ENCODE peak calls at places on chromosome 12, in five cellular contexts. T, V, P, S and B are unnamed samples.

GRCh38 chr12:31944299-31944698 is 14.9 kb upstream of the RESF1 start:
- DNase-seq in S (no peak), V (no peak), T (no peak), P (no peak), B (no peak)

GRCh38 chr12:78473136-78473535 is 391.4 kb upstream of the SYT1 start:
- DNase-seq in S (peak; percentile 32), T (no peak), P (no peak), V (no peak), B (no peak)

GRCh38 chr12:20458011-20458410 is 89.7 kb downstream of the PDE3A start:
- DNase-seq in S (no peak), T (no peak), P (no peak), V (no peak), B (no peak)

GRCh38 chr12:112877006-112877405 is 29.8 kb upstream of the OAS1 start:
- DNase-seq in V (no peak), S (no peak), T (no peak), P (no peak), B (no peak)

GRCh38 chr12:116879509-116880212 is 1.6 kb downstream of the HRK start:
- DNase-seq in T (no peak), S (no peak), V (peak; percentile 42), P (peak; percentile 76), B (no peak)

GRCh38 chr12:96375841-96376249 is 24.4 kb downstream of the CDK17 start:
- DNase-seq in P (no peak), S (no peak), T (no peak), V (no peak), B (no peak)

GRCh38 chr12:74515849-74516248 is 21.8 kb upstream of the ATXN7L3B start:
- DNase-seq in T (no peak), S (no peak), V (no peak), P (no peak), B (no peak)

GRCh38 chr12:122753213-122753571 is 568 bp downstream of the DENR start:
- DNase-seq in P (no peak), S (peak; percentile 8), T (no peak), V (no peak), B (no peak)

GRCh38 chr12:121391619-121392324 is 8.1 kb upstream of the RNF34 start:
- DNase-seq in T (no peak), S (peak; percentile 83), P (no peak), V (no peak), B (no peak)

GRCh38 chr12:7081037-7081436 is 11.2 kb downstream of the C1R start:
- DNase-seq in S (no peak), T (no peak), V (no peak), P (no peak), B (no peak)

GRCh38 chr12:67893003-67893402 is 96.2 kb upstream of the IFNG-AS1 start:
- DNase-seq in T (no peak), S (no peak), V (no peak), P (no peak), B (no peak)

GRCh38 chr12:26334621-26335124 is 139.3 kb downstream of the SSPN start:
- DNase-seq in V (no peak), T (no peak), P (no peak), S (no peak), B (no peak)

GRCh38 chr12:122835693-122836026 is 403 bp downstream of the HIP1R start:
- DNase-seq in P (no peak), S (peak; percentile 9), T (no peak), V (peak; percentile 62), B (no peak)

GRCh38 chr12:63151061-63151897 is at the start of gene AVPR1A:
- DNase-seq in S (no peak), V (peak; percentile 48), P (no peak), T (no peak), B (no peak)

GRCh38 chr12:29053567-29053966 is 95.5 kb upstream of the FAR2 start:
- DNase-seq in V (no peak), T (no peak), P (no peak), S (no peak), B (no peak)

GRCh38 chr12:50188875-50189575 is 21.9 kb upstream of the CERS5 start:
- DNase-seq in T (no peak), V (no peak), P (peak; percentile 34), S (no peak), B (no peak)

GRCh38 chr12:61754214-61754613 is 506.0 kb upstream of the USP15 start:
- DNase-seq in T (no peak), P (no peak), S (no peak), V (no peak), B (no peak)

GRCh38 chr12:77102691-77103090 is 37.3 kb upstream of the E2F7 start:
- DNase-seq in T (no peak), V (no peak), P (no peak), S (peak; percentile 57), B (no peak)

GRCh38 chr12:93380480-93381121 is 2.9 kb downstream of the NUDT4 start:
- DNase-seq in P (no peak), V (peak; percentile 30), T (peak; percentile 54), S (peak; percentile 55), B (no peak)

GRCh38 chr12:51926718-51927117 is 19.4 kb downstream of the ACVRL1 start:
- DNase-seq in V (peak; percentile 74), P (peak; percentile 90), S (peak; percentile 66), T (no peak), B (no peak)

GRCh38 chr12:68765696-68766095 is 19.7 kb downstream of the SLC35E3 start:
- DNase-seq in T (no peak), V (no peak), S (no peak), P (no peak), B (no peak)

GRCh38 chr12:57096099-57096572 is 7.2 kb downstream of the NAB2 start:
- DNase-seq in P (no peak), S (peak; percentile 41), T (no peak), V (no peak), B (no peak)

GRCh38 chr12:18658179-18658578 is 79.6 kb downstream of the PLCZ1 start:
- DNase-seq in S (no peak), P (no peak), T (no peak), V (no peak), B (no peak)

GRCh38 chr12:111425655-111426054 is 19.9 kb downstream of the SH2B3 start:
- DNase-seq in V (no peak), T (no peak), S (no peak), P (no peak), B (no peak)

GRCh38 chr12:49126852-49127763 is 4.1 kb downstream of the TUBA1B start:
- DNase-seq in V (no peak), S (no peak), P (no peak), T (no peak), B (no peak)

GRCh38 chr12:94150483-94151225 is 2.3 kb downstream of the PLXNC1 start:
- DNase-seq in T (no peak), S (peak; percentile 23), P (peak; percentile 87), V (peak; percentile 46), B (no peak)

GRCh38 chr12:4540170-4540569 is 1.5 kb downstream of the RAD51AP1 start:
- DNase-seq in S (no peak), T (no peak), V (no peak), P (no peak), B (no peak)

GRCh38 chr12:70670948-70671347 is 33.7 kb upstream of the PTPRB start:
- DNase-seq in P (no peak), T (no peak), S (no peak), V (no peak), B (no peak)
- H3K4me3 ChIP-seq in P (no peak overlapping the region), T (no peak overlapping the region), S (no peak overlapping the region), V (no peak overlapping the region), B (no peak overlapping the region)

GRCh38 chr12:12507121-12507520 is 55.5 kb downstream of the DUSP16 start:
- DNase-seq in V (no peak), S (no peak), T (no peak), P (no peak), B (no peak)

GRCh38 chr12:12506541-12506940 is 56.1 kb downstream of the DUSP16 start:
- DNase-seq in S (peak; percentile 66), T (no peak), V (peak; percentile 36), P (no peak), B (no peak)

GRCh38 chr12:12510141-12510540 is 52.5 kb downstream of the DUSP16 start:
- DNase-seq in V (no peak), P (no peak), T (no peak), S (peak; percentile 27), B (no peak)

GRCh38 chr12:12511021-12511783 is 51.5 kb downstream of the DUSP16 start:
- DNase-seq in V (no peak), P (no peak), S (no peak), T (no peak), B (no peak)

DNA sequence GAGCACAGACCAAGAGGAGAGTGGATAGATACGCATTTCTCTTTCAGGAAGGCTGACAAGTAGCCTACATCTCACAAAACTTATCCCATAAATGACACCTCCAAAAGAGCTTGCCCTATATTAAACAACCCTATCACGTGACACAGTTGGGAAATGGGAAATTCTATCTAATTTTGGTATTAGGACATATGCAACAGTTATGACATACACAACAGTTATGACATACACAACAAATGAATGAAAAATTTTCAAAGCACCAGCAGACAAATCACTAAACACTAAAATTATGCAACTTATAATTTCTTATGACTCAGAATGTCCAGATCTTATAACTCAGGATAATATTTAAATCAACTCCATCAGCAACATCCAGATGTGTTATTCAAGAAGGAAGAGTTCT is 54.1 kb downstream of the DUSP16 start:
- DNase-seq in P (no peak), T (no peak), V (no peak), S (peak; percentile 68), B (no peak)
- H3K36me3 ChIP-seq in P (peaks cover 14% of the 10 kb centered on the region), T (no peaks in the 10 kb centered on the region), V (no peaks in the 10 kb centered on the region), S (no peaks in the 10 kb centered on the region), B (no peaks in the 10 kb centered on the region)

GRCh38 chr12:124157416-124157815 is 137.5 kb upstream of the RFLNA start:
- DNase-seq in T (no peak), S (no peak), V (no peak), P (no peak), B (no peak)
- TF ChIP-seq CTCF in T (no peak), S (no peak), V (no peak), P (no peak), B (no peak)

GRCh38 chr12:104044158-104044557 is 5.8 kb downstream of the GLT8D2 start:
- DNase-seq in S (no peak), P (no peak), T (no peak), V (no peak), B (no peak)

GRCh38 chr12:104046306-104046705 is 3.7 kb downstream of the GLT8D2 start:
- DNase-seq in V (no peak), T (no peak), S (no peak), P (no peak), B (no peak)

GRCh38 chr12:104050436-104050835 is 449 bp upstream of the GLT8D2 start:
- DNase-seq in V (peak; percentile 18), S (peak; percentile 33), T (no peak), P (no peak), B (no peak)

GRCh38 chr12:104049278-104050257 is at the start of gene GLT8D2:
- DNase-seq in P (peak; percentile 92), V (peak; percentile 81), S (peak; percentile 84), T (peak; percentile 65), B (no peak)

DNA sequence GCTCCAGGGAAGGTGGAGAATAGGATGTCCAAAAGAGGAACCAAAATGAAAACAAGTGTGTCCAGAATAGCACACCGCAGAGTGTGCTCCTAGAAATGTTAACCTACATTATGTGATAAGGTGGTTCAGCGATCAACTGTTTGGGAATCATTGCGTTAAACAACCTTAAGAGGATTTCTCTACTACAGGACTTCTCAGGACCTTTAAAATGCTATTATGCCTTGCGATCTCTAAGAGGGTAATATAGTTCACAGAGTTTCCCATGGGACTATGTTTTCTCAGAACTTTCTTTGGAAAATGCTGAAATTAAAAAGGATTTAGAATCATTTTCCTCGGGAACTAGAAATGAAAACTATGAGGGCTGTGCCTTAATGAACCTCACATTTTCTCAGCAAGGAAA is 1.8 kb downstream of the GLT8D2 start:
- DNase-seq in V (no peak), T (no peak), S (no peak), P (no peak), B (no peak)
- H3K4me3 ChIP-seq in V (no peak overlapping the region), T (peak overlapping the region; percentile 53), S (no peak overlapping the region), P (no peak overlapping the region), B (peak overlapping the region; percentile 56)

GRCh38 chr12:127480775-127481314 is 786.1 kb upstream of the TMEM132C start:
- DNase-seq in T (no peak), S (no peak), P (no peak), V (no peak), B (no peak)
- H3K36me3 ChIP-seq in T (no peaks in the 10 kb centered on the region), S (no peaks in the 10 kb centered on the region), P (no peaks in the 10 kb centered on the region), V (no peaks in the 10 kb centered on the region), B (no peaks in the 10 kb centered on the region)